ENCODE peak calls at places on chromosome 6, in seven cellular contexts. I is breast epithelium; V is activated T-helper 9 cell treated with anti-CD3 and anti-CD28 coated beads, Interleukin-2, amount 50 U/mL, for 16 hours; E is endothelial cell; L is T-helper 2 cell; J is stimulated activated CD8-positive, alpha-beta memory T cell treated with anti-CD3 and anti-CD28 coated beads, Interleukin-12 subunit alpha, Interleukin-12 subunit beta, amount 100 ng/mL, for 4 hours; W is CD8-positive, alpha-beta T cell. D is an unnamed sample.

GRCh38 chr6:85008311-85009015 is 244.1 kb upstream of the TBX18 start:
- DNase-seq in I (no peak), V (no peak), E (no peak), L (no peak), J (no peak), W (no peak), D (no peak)

GRCh38 chr6:166423781-166424180 is 41.0 kb upstream of the MPC1 start:
- DNase-seq in I (no peak), V (no peak), E (no peak), L (no peak), J (no peak), W (no peak), D (no peak)

GRCh38 chr6:82097676-82098075 is 149.9 kb downstream of the IBTK start:
- DNase-seq in I (no peak), V (no peak), E (no peak), L (no peak), J (no peak), W (no peak), D (no peak)

GRCh38 chr6:154874684-154875594 is 120.2 kb upstream of the TIAM2 start:
- DNase-seq in I (no peak), V (no peak), E (no peak), L (no peak), J (no peak), W (no peak), D (no peak)

GRCh38 chr6:3569817-3570216 is 113.0 kb upstream of the SLC22A23 start:
- DNase-seq in I (no peak), V (no peak), E (no peak), L (no peak), J (no peak), W (no peak), D (no peak)

GRCh38 chr6:33029297-33030184 is 20.1 kb upstream of the HLA-DOA start:
- DNase-seq in I (no peak), V (no peak), E (no peak), L (no peak), J (no peak), W (no peak), D (no peak)

GRCh38 chr6:112044196-112044595 is 9.7 kb upstream of the CCN6 start:
- DNase-seq in I (no peak), V (no peak), E (no peak), L (no peak), J (no peak), W (no peak), D (no peak)

GRCh38 chr6:17281100-17281496 is at the start of gene RBM24:
- DNase-seq in I (peak; percentile 66), V (peak; percentile 11), E (peak; percentile 75), L (no peak), J (no peak), W (no peak), D (peak; percentile 18)

GRCh38 chr6:157755032-157755751 is 67.9 kb upstream of the SNX9 start:
- DNase-seq in I (no peak), V (no peak), E (no peak), L (no peak), J (no peak), W (no peak), D (no peak)

GRCh38 chr6:111591370-111591900 is 14.2 kb downstream of the TRAF3IP2 start:
- DNase-seq in I (peak; percentile 92), V (no peak), E (no peak), L (no peak), J (no peak), W (no peak), D (peak; percentile 94)

GRCh38 chr6:30795549-30796293 is 51.4 kb upstream of the IER3 start:
- DNase-seq in I (no peak), V (no peak), E (no peak), L (no peak), J (no peak), W (no peak), D (no peak)

GRCh38 chr6:157145656-157146285 is 177.5 kb downstream of the TMEM242 start:
- DNase-seq in I (no peak), V (no peak), E (no peak), L (no peak), J (no peak), W (no peak), D (no peak)

GRCh38 chr6:154960299-154960796 is 34.8 kb upstream of the TIAM2 start:
- DNase-seq in I (no peak), V (no peak), E (no peak), L (no peak), J (no peak), W (no peak), D (no peak)

GRCh38 chr6:165580139-165580538 is 82.9 kb downstream of the PDE10A start:
- DNase-seq in I (no peak), V (no peak), E (no peak), L (no peak), J (no peak), W (no peak), D (no peak)

GRCh38 chr6:38579010-38579628 is 60.6 kb downstream of the BTBD9 start:
- DNase-seq in I (no peak), V (no peak), E (no peak), L (no peak), J (no peak), W (no peak), D (no peak)

GRCh38 chr6:124881898-124882579 is 80.2 kb upstream of the RNF217 start:
- DNase-seq in I (no peak), V (no peak), E (peak; percentile 23), L (no peak), J (no peak), W (no peak), D (peak; percentile 40)

GRCh38 chr6:158850807-158851115 is 31.6 kb upstream of the EZR start:
- DNase-seq in I (no peak), V (no peak), E (no peak), L (no peak), J (no peak), W (no peak), D (no peak)

D was measured in BE2C.